ENCODE peak calls at places on chromosomes 6 and 20, in six cellular contexts. L is K562, X is HepG2, B is GM12891, A is H1, T is GM12878. W is an unnamed sample.

GRCh38 chr20:57953638-57954037 is 243.8 kb upstream of the PMEPA1 start:
- DNase-seq in L (no peak), X (no peak), B (no peak), A (no peak), T (no peak), W (no peak)

GRCh38 chr20:33559994-33560393 is 70.1 kb downstream of the CBFA2T2 start:
- DNase-seq in L (no peak), X (no peak), B (no peak), A (no peak), T (no peak), W (no peak)

GRCh38 chr6:1729752-1730140 is 120.0 kb downstream of the FOXC1 start:
- DNase-seq in L (no peak), X (no peak), B (no peak), A (no peak), T (no peak), W (no peak)

GRCh38 chr6:14889698-14890593 is 355.9 kb upstream of the JARID2 start:
- DNase-seq in L (no peak), X (no peak), B (no peak), A (no peak), T (no peak), W (no peak)

GRCh38 chr20:50215101-50215500 is 24.5 kb downstream of the CEBPB start:
- DNase-seq in L (no peak), X (no peak), B (no peak), A (no peak), T (no peak), W (no peak)

GRCh38 chr6:44249082-44249748 is 2.3 kb downstream of the HSP90AB1 start:
- DNase-seq in L (no peak), X (no peak), B (no peak), A (no peak), T (no peak), W (no peak)

GRCh38 chr20:46648903-46649649 is 2.2 kb downstream of the SLC13A3 start:
- DNase-seq in L (peak), X (peak), B (no peak), A (no peak), T (no peak), W (no peak)

GRCh38 chr6:144344651-144345050 is 59.5 kb downstream of the UTRN start:
- DNase-seq in L (no peak), X (no peak), B (no peak), A (no peak), T (no peak), W (no peak)

GRCh38 chr6:113640046-113640445 is 217.1 kb upstream of the MARCKS start:
- DNase-seq in L (no peak), X (no peak), B (no peak), A (no peak), T (no peak), W (no peak)

GRCh38 chr6:107666084-107666981 is 157.8 kb downstream of the SCML4 start:
- DNase-seq in L (no peak), X (peak), B (no peak), A (no peak), T (no peak), W (no peak)

GRCh38 chr20:48360338-48360698 is 467.5 kb downstream of the PREX1 start:
- DNase-seq in L (no peak), X (no peak), B (no peak), A (no peak), T (peak), W (peak)

GRCh38 chr20:39069976-39070375 is 107.8 kb downstream of the DHX35 start:
- DNase-seq in L (no peak), X (no peak), B (no peak), A (no peak), T (no peak), W (no peak)

GRCh38 chr6:34531580-34532201 is 24.4 kb downstream of the SPDEF start:
- DNase-seq in L (peak), X (no peak), B (no peak), A (peak), T (peak), W (no peak)

DNA sequence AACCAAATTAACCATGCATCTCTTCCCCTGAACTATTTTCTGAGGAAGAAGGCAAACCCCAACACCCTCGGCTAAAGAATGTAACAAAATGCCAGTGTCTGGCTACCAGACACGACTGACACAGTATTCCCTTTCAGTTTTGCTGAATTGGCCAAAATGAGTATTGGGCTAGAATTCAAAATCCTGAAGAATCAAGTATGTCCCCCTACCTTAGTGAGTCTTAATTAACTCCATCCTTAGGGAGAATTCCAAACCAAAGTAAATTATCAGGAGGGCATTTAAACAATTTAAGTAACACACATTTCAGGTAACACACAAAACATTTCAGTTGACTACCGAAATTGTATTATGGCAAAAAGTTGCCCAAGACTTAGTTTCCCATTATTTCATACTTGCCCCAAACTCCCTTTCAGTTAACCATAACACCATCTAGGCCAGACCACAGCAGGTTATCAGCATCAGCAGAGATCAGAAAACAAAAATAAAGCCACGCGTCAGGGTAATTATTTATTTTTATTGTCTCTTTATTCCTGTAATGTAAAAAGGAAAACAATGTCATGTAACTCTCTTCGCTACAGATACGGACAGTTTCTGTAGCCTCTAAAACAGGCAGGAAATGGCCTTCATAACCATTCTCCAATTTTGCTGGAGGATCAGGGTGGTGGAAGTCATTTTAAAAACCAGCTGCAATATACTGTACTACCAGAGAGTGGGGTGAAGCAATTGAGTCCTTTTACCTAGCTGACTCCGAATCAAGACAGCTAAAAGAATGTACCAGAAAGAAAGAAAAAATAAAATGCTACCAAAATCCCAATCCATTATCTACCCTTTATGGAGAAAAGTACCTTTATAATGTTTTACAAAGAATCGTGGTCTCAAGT is 1.9 kb downstream of the SNX5 start:
- DNase-seq in L (no peak), X (peak), B (no peak), A (no peak), T (no peak), W (no peak)
- TF ChIP-seq POLR2AphosphoS5 in L (no peak), X (peak), B (no peak), A (peak), T (no peak), W (no peak)

DNA sequence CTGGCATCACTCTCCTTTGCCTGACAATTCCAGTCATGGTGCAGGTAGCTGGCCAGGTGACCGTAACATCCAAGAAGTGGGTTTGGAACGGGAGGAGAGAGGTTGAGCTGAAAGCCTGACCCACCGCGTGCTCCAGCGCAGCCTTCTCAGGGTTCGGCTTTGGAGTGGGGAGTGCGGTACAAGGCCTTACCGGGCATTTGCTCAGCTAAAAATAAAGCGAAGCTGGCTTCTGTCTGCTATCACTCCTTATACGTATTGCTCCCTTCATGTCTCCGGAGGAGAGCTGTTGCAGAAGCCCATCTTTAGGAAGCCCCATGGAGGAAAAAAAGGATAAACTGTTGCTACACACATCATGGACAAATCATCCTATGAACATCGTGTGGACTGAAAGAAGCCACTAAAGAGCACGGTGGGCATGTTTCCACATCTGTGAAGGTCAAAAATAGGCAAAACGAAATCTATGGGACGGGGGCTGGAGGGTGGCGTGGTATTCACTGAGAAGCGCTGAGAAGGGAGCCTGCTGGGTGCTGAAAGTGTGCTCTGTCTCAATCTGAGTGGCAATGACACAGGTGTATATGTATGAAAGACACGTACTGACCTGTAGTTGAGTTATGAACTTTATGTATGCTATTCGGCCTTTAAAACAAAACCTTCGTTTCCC is 57.2 kb upstream of the TAB2 start:
- DNase-seq in L (no peak), X (no peak), B (no peak), A (no peak), T (no peak), W (no peak)
- TF ChIP-seq POLR2A in L (no peak), X (no peak), B (no peak), A (no peak), T (no peak), W (no peak)

GRCh38 chr6:71496018-71496800 is 207.6 kb downstream of the OGFRL1 start:
- DNase-seq in L (no peak), X (no peak), B (peak), A (no peak), T (peak), W (no peak)
- TF ChIP-seq TAF1 in L (no peak), X (no peak), B (no peak), A (no peak), T (no peak), W (no peak)

DNA sequence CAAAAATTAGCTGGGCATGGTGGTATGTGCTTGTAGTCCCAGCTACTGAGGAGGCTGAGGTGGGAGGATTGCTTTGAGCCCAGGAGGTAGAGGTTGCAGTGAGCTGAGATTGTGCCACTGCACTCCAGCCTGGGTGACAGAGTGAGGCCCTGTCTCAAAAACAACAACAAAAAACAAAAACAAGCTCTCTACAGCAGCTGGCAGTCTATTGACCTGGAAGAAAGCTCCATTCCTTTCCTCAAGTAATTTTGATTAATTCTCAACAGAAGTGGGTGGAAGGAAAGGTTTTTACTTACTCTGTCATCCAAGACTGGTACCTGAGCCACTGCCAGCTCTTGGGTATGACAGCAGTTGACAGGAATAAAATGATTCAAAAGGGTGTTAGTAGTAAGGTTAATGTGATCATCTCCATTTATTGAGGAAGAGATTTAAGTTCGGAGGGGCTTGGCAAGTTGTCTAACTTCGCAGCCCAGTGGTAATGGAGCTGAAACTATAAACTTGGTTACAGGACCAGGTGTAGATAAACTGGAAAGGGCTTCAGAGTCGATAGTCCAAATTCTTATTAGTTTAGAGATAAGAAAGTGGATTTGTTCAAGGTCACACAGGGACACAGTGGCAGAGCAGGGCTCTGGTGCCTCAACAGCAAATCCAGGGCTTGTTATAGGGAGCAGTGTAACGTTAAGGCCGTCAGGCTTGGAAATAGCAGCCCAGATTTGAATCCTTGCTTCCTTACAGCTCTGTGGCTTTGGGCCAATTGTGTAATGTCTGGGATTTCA is 14.8 kb downstream of the SRSF3 start:
- DNase-seq in L (no peak), X (peak), B (no peak), A (no peak), T (no peak), W (no peak)
- TF ChIP-seq POLR2AphosphoS5 in L (no peak), X (no peak), B (no peak), A (peak), T (peak), W (no peak)

DNA sequence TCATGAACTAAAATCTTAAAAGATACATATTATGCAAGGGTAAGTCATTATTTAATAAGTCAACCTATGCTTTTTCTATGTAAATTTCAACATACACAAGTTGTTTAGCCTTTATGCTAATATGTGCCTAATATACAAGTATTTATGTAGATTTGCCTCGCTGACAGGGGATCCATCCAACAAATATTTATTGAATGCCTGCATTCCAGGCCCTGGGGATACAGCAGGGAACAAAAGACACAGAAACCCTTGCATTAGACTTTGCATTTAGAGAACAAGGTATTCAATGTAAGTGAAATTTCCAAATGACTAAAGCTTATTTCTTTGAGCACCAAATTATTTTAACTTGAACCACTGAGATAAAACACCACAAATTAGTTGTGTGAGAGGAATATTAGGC is 19.1 kb downstream of the SERINC1 start:
- DNase-seq in L (no peak), X (no peak), B (no peak), A (no peak), T (no peak), W (no peak)
- TF ChIP-seq POLR2A in L (no peak), X (no peak), B (no peak), A (no peak), T (no peak), W (no peak)

GRCh38 chr6:154738561-154738961 is 5.3 kb downstream of the SCAF8 start:
- DNase-seq in L (no peak), X (no peak), B (no peak), A (no peak), T (no peak), W (no peak)
- TF ChIP-seq TAF1 in L (no peak), X (no peak), B (no peak), A (no peak), T (no peak), W (no peak)

GRCh38 chr6:137231895-137232294 is 12.7 kb upstream of the IFNGR1 start:
- DNase-seq in L (no peak), X (no peak), B (no peak), A (no peak), T (no peak), W (no peak)

GRCh38 chr6:137231156-137231555 is 12.0 kb upstream of the IFNGR1 start:
- DNase-seq in L (no peak), X (no peak), B (no peak), A (no peak), T (no peak), W (no peak)

GRCh38 chr6:137234505-137234863 is 15.3 kb upstream of the IFNGR1 start:
- DNase-seq in L (no peak), X (no peak), B (no peak), A (no peak), T (no peak), W (no peak)

GRCh38 chr6:137235686-137236085 is 16.5 kb upstream of the IFNGR1 start:
- DNase-seq in L (no peak), X (no peak), B (no peak), A (no peak), T (no peak), W (no peak)

GRCh38 chr6:137233561-137234504 is 14.6 kb upstream of the IFNGR1 start:
- DNase-seq in L (peak), X (peak), B (no peak), A (no peak), T (no peak), W (no peak)
- TF ChIP-seq POLR2AphosphoS5 in L (no peak), X (no peak), B (no peak), A (no peak), T (no peak), W (no peak)

GRCh38 chr6:26054659-26054936 is 32.6 kb upstream of the HFE start:
- DNase-seq in L (no peak), X (no peak), B (no peak), A (no peak), T (no peak), W (no peak)

GRCh38 chr6:26056583-26057350 is 30.5 kb upstream of the HFE start:
- DNase-seq in L (peak), X (peak), B (no peak), A (no peak), T (no peak), W (no peak)

GRCh38 chr6:26055670-26056582 is 31.3 kb upstream of the HFE start:
- DNase-seq in L (peak), X (peak), B (peak), A (no peak), T (peak), W (peak)

GRCh38 chr6:26053929-26054658 is 33.1 kb upstream of the HFE start:
- DNase-seq in L (no peak), X (no peak), B (no peak), A (no peak), T (no peak), W (no peak)

DNA sequence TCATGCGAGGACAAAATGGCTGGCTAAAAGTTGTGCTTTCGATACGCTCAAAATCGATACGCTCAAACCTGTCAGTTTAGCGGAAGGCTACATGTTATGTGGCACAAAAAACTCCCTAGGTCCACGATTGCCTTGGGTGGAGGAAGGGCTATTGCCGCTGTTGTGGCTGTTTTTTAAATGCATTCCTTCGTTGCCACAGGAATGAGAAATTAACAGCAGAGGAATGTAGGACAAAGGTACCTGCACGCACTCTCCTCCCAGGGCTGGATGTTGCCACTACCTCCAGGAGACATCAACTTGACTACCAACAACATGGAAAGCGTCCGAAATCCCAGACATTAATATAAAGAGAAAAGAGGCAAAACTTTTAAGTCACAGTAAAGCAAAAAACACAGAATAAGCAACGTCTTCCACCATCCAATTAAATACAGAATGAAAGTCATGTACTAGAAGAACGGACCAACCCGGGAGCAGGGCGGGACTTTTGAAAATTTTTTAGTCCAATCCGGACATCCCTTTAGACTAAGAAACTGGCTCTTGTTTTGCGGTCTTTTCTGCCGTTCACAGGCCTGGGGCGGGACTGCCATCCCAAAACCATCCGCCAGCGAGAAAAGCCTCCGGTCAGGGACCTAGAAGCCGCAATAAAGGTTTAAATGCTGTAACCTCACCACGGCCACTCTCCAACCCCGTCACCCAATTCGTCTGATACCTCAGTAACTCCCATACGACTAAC is 32.1 kb upstream of the HFE start:
- DNase-seq in L (peak), X (peak), B (no peak), A (peak), T (peak), W (no peak)
- TF ChIP-seq POLR2A in L (peak), X (peak), B (no peak), A (peak), T (peak), W (no peak)

GRCh38 chr20:64254571-64255360 is 782 bp upstream of the PCMTD2 start:
- DNase-seq in L (no peak), X (no peak), B (no peak), A (no peak), T (no peak), W (no peak)

GRCh38 chr20:64258071-64258823 is 2.7 kb downstream of the PCMTD2 start:
- DNase-seq in L (no peak), X (no peak), B (no peak), A (no peak), T (no peak), W (no peak)

GRCh38 chr20:64255361-64256281 is at the start of gene PCMTD2:
- DNase-seq in L (peak), X (peak), B (peak), A (peak), T (peak), W (peak)

GRCh38 chr20:64256282-64256947 is 867 bp downstream of the PCMTD2 start:
- DNase-seq in L (peak), X (no peak), B (no peak), A (no peak), T (no peak), W (no peak)

GRCh38 chr20:64257107-64257757 is 1.7 kb downstream of the PCMTD2 start:
- DNase-seq in L (peak), X (no peak), B (no peak), A (no peak), T (no peak), W (no peak)
- TF ChIP-seq TAF1 in L (no peak), X (no peak), B (no peak), A (no peak), T (no peak), W (no peak)

W was measured in GM12892.